ENCODE peak calls at places on chromosomes 4 and X, in ten cellular contexts. J is hepatocyte, Q is endodermal cell, U is astrocyte of the spinal cord, R is coronary artery, C is IMR-90, E is cardiac fibroblast, Y is fibroblast of the aortic adventitia, F is NB4, A is cardiac muscle cell. W is an unnamed sample.

GRCh38 chr4:6200011-6200921 is at the start of gene JAKMIP1:
- DNase-seq in J (peak), Q (peak), U (peak), R (no peak), C (peak), E (peak), Y (peak), F (no peak), A (peak), W (peak)

GRCh38 chr4:22203436-22204011 is 255.0 kb upstream of the KCNIP4 start:
- DNase-seq in J (no peak), Q (no peak), U (no peak), R (no peak), C (no peak), E (peak), Y (peak), F (no peak), A (peak), W (peak)

GRCh38 chr4:176635372-176636261 is 157.1 kb downstream of the VEGFC start:
- DNase-seq in J (peak), Q (no peak), U (peak), R (no peak), C (peak), E (peak), Y (peak), F (peak), A (peak), W (peak)

GRCh38 chrX:106927700-106928099 is 7.5 kb downstream of the CLDN2 start:
- DNase-seq in J (no peak), Q (no peak), U (no peak), R (no peak), C (no peak), E (no peak), Y (no peak), F (no peak), A (peak), W (no peak)

GRCh38 chr4:80694178-80694577 is 336.3 kb upstream of the BMP3 start:
- DNase-seq in J (no peak), Q (no peak), U (peak), R (no peak), C (no peak), E (no peak), Y (peak), F (no peak), A (no peak), W (no peak)

GRCh38 chr4:131001371-131001770 is 1905.4 kb downstream of the C4orf33 start:
- DNase-seq in J (no peak), Q (no peak), U (no peak), R (no peak), C (no peak), E (no peak), Y (no peak), F (no peak), A (no peak), W (no peak)

GRCh38 chr4:48947731-48948130 is 38.3 kb upstream of the CWH43 start:
- DNase-seq in J (no peak), Q (no peak), U (no peak), R (no peak), C (no peak), E (no peak), Y (no peak), F (no peak), A (no peak), W (no peak)

GRCh38 chrX:41895826-41896225 is 27.5 kb downstream of the CASK start:
- DNase-seq in J (no peak), Q (no peak), U (no peak), R (no peak), C (peak), E (peak), Y (no peak), F (no peak), A (no peak), W (no peak)

GRCh38 chrX:72297953-72298730 is 7.6 kb downstream of the CITED1 start:
- DNase-seq in J (no peak), Q (peak), U (no peak), R (no peak), C (no peak), E (peak), Y (no peak), F (peak), A (peak), W (peak)

GRCh38 chr4:121900132-121900983 is 30.1 kb upstream of the BBS7 start:
- DNase-seq in J (peak), Q (peak), U (peak), R (no peak), C (peak), E (peak), Y (peak), F (peak), A (peak), W (peak)

GRCh38 chr4:105145913-105146285 is 777 bp upstream of the TET2 start:
- DNase-seq in J (peak), Q (peak), U (peak), R (no peak), C (no peak), E (no peak), Y (no peak), F (no peak), A (no peak), W (peak)

GRCh38 chr4:152187693-152188092 is 348.2 kb downstream of the FBXW7 start:
- DNase-seq in J (no peak), Q (no peak), U (peak), R (no peak), C (no peak), E (no peak), Y (peak), F (no peak), A (no peak), W (no peak)

GRCh38 chr4:88938138-88938537 is 118.8 kb downstream of the FAM13A start:
- DNase-seq in J (peak), Q (no peak), U (peak), R (no peak), C (peak), E (peak), Y (peak), F (no peak), A (peak), W (no peak)

GRCh38 chr4:24568425-24568824 is 15.9 kb downstream of the DHX15 start:
- DNase-seq in J (no peak), Q (no peak), U (no peak), R (no peak), C (no peak), E (peak), Y (no peak), F (no peak), A (peak), W (no peak)

GRCh38 chrX:8868070-8868795 is 67.0 kb upstream of the FAM9A start:
- DNase-seq in J (no peak), Q (no peak), U (peak), R (no peak), C (peak), E (peak), Y (peak), F (no peak), A (peak), W (no peak)

GRCh38 chrX:130669233-130669632 is 233.8 kb downstream of the ENOX2 start:
- DNase-seq in J (no peak), Q (no peak), U (peak), R (no peak), C (peak), E (peak), Y (peak), F (no peak), A (peak), W (no peak)

GRCh38 chr4:121817006-121817405 is 6.7 kb downstream of the CCNA2 start:
- DNase-seq in J (no peak), Q (no peak), U (no peak), R (no peak), C (no peak), E (no peak), Y (no peak), F (no peak), A (no peak), W (no peak)

GRCh38 chr4:136103616-136104015 is 1428.7 kb downstream of the PCDH18 start:
- DNase-seq in J (no peak), Q (no peak), U (no peak), R (no peak), C (no peak), E (no peak), Y (no peak), F (no peak), A (no peak), W (no peak)

GRCh38 chrX:17613979-17614572 is 123.2 kb upstream of the SCML1 start:
- DNase-seq in J (no peak), Q (no peak), U (peak), R (no peak), C (peak), E (no peak), Y (no peak), F (peak), A (peak), W (peak)

GRCh38 chr4:112857461-112857860 is 192.0 kb upstream of the ANK2 start:
- DNase-seq in J (peak), Q (no peak), U (peak), R (no peak), C (peak), E (peak), Y (peak), F (no peak), A (peak), W (no peak)

GRCh38 chr4:17317526-17317925 is 194.4 kb downstream of the QDPR start:
- DNase-seq in J (no peak), Q (no peak), U (no peak), R (no peak), C (no peak), E (no peak), Y (no peak), F (no peak), A (no peak), W (no peak)

GRCh38 chrX:80807606-80808159 is 2.0 kb downstream of the BRWD3 start:
- DNase-seq in J (no peak), Q (no peak), U (no peak), R (no peak), C (no peak), E (peak), Y (peak), F (no peak), A (no peak), W (no peak)

GRCh38 chrX:136310411-136310810 is 9.6 kb downstream of the ADGRG4 start:
- DNase-seq in J (no peak), Q (peak), U (peak), R (no peak), C (peak), E (peak), Y (peak), F (peak), A (peak), W (no peak)

GRCh38 chr4:118289794-118290193 is 63.0 kb downstream of the PRSS12 start:
- DNase-seq in J (no peak), Q (no peak), U (peak), R (no peak), C (peak), E (peak), Y (peak), F (no peak), A (no peak), W (no peak)

GRCh38 chrX:13647709-13648212 is 5.2 kb upstream of the TCEANC start:
- DNase-seq in J (peak), Q (no peak), U (peak), R (no peak), C (peak), E (peak), Y (peak), F (peak), A (peak), W (no peak)

GRCh38 chr4:67668315-67668714 is 32.6 kb downstream of the UBA6 start:
- DNase-seq in J (no peak), Q (no peak), U (no peak), R (no peak), C (no peak), E (no peak), Y (no peak), F (no peak), A (no peak), W (no peak)

GRCh38 chr4:15010038-15010585 is 7.8 kb downstream of the CPEB2 start:
- DNase-seq in J (no peak), Q (no peak), U (no peak), R (no peak), C (no peak), E (no peak), Y (no peak), F (no peak), A (no peak), W (no peak)

GRCh38 chr4:15004701-15005301 is 2.5 kb downstream of the CPEB2 start:
- DNase-seq in J (peak), Q (peak), U (peak), R (peak), C (peak), E (peak), Y (peak), F (peak), A (peak), W (peak)

GRCh38 chr4:15005474-15006115 is 3.3 kb downstream of the CPEB2 start:
- DNase-seq in J (no peak), Q (no peak), U (peak), R (no peak), C (no peak), E (no peak), Y (no peak), F (no peak), A (no peak), W (no peak)

GRCh38 chr4:15006416-15007024 is 4.2 kb downstream of the CPEB2 start:
- DNase-seq in J (no peak), Q (no peak), U (peak), R (no peak), C (peak), E (peak), Y (peak), F (peak), A (peak), W (peak)

DNA sequence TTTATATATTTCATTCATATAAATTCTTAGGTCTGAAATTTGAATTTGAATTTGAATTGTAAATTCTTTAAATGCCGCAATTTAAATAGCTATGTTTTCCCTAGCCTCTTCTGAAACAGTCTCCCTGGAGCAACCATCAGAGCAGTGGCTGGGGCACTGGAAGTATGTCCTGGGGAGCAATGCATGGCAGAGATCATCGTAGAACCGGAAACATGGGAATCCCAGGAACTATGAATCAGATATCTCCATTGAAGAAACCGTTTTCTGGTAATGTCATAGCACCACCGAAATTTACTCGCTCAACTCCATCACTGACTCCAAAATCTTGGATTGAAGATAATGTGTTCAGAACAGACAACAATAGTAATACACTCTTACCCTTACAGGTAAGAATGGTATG is 4.9 kb downstream of the CPEB2 start:
- DNase-seq in J (no peak), Q (no peak), U (no peak), R (no peak), C (no peak), E (no peak), Y (no peak), F (no peak), A (no peak), W (no peak)
- H3K4me3 ChIP-seq in J (no peak), Q (no peak), U (peak), R (peak), C (peak), E (no peak), Y (peak), F (no peak), A (peak), W (no peak)

DNA sequence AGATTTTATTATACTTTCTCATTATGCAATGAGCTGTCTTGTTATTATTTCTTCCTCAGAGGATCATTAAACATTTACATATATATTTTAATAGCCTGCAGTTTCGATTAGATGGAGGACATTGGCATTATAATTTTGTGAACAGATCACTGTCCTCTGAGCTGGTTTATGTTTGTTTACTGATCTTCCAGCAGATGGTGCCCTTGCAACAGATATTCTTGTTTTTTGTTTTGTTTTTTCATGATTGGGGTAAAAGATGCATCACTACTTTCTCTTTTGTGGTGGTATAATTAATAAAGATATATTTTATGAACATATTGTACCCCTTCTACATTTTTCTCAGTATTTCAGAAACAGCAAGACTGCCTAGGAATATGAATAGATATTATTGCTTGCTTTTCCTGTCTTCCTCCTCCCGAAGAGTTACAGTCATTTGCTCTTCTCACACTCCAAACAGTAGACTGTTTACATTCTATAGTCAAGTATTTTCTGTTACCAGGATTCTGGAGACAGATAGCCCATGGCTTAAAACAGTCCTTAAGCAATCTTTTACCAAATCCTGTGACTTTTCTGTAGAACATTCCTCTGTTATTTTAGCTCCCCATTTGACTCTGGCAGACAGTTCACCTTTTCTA is 905.2 kb downstream of the TRAM1L1 start:
- DNase-seq in J (peak), Q (no peak), U (peak), R (no peak), C (no peak), E (peak), Y (no peak), F (peak), A (peak), W (peak)
- TF ChIP-seq CTCF in J (peak), Q (peak), U (peak), R (no peak), C (no peak), E (peak), Y (no peak), F (no peak), A (no peak), W (peak)

DNA sequence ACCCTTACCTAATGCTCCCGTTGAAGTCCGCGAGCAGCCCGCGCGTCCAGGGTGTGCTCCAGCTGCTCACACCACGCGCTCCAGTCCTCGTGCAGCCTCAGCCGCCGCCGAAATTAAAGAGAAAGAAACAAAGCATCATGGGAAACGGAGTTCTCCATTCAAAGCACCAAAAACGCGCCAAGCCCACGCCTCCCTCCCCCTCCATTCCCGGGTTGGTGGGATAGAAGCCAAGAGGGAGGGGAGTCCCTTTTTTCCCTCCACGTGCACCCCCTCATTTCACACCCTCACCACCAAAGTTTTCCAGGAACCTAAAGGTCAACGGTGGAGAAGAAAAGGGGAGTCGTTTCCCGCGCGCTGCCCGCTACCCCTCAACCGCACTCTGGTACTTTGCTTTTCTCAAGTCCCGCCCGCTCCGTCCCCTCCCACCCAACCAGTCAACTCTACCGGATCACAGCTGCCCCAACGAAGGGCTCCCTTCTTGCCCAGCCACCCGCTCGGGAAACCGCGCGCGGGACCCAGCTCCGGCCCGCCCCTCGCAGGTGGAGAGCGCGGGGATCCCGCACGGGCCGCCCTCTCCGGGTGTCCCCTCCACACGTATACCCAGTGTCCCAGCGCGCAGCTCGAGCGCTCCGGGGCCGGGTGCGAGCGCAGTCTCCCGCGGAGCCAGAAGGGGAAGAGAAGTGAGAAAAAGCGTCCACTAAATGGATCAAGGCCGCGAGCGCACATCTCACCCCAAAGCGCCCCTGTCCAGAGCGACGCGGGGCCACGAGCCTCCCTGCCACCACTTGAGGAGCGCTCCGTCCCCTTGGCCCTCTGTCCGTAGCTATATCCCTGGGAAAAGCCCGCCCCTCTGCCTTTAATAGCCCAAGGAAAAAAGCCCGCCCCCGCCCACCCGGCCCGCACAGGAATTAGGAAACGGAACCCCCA is 65.1 kb upstream of the CCDC160 start:
- DNase-seq in J (peak), Q (peak), U (no peak), R (no peak), C (no peak), E (peak), Y (no peak), F (no peak), A (peak), W (no peak)
- H3K4me3 ChIP-seq in J (peak), Q (peak), U (peak), R (peak), C (peak), E (peak), Y (no peak), F (no peak), A (peak), W (peak)

GRCh38 chr4:141254326-141254725 is 33.6 kb downstream of the ZNF330 start:
- DNase-seq in J (no peak), Q (peak), U (no peak), R (no peak), C (no peak), E (no peak), Y (no peak), F (no peak), A (no peak), W (peak)
- TF ChIP-seq CTCF in J (no peak), Q (peak), U (no peak), R (no peak), C (no peak), E (peak), Y (no peak), F (peak), A (no peak), W (peak)

GRCh38 chr4:81875962-81876650 is 404.4 kb upstream of the RASGEF1B start:
- DNase-seq in J (no peak), Q (no peak), U (no peak), R (no peak), C (no peak), E (no peak), Y (no peak), F (no peak), A (no peak), W (no peak)
- H3K4me3 ChIP-seq in J (no peak), Q (no peak), U (no peak), R (no peak), C (no peak), E (no peak), Y (no peak), F (no peak), A (no peak), W (no peak)

GRCh38 chr4:142719854-142720541 is 126.1 kb downstream of the INPP4B start:
- DNase-seq in J (peak), Q (no peak), U (peak), R (no peak), C (peak), E (peak), Y (peak), F (peak), A (peak), W (peak)
- TF ChIP-seq CTCF in J (peak), Q (peak), U (peak), R (peak), C (peak), E (peak), Y (peak), F (no peak), A (peak), W (peak)